ENCODE peak calls at places on chromosomes 2 and 18, in ten cellular contexts. N is left lung; O is heart left ventricle; P is stomach; I is thyroid gland; U is aorta; V is AG04450; H is WERI-Rb-1; L is CD8-positive, alpha-beta T cell; J is substantia nigra. Q is an unnamed sample.
A peak's percentile ranks its signal among the peaks of the same experiment; 100 is the strongest.

GRCh38 chr2:49351531-49351930 is 197.2 kb upstream of the FSHR start:
- DNase-seq in U (no peak), H (no peak), V (no peak), N (no peak), I (no peak), L (no peak), P (no peak), O (no peak), J (no peak), Q (no peak)

GRCh38 chr2:177332041-177332991 is 60.3 kb upstream of the AGPS start:
- DNase-seq in P (peak; percentile 37), V (peak; percentile 62), I (peak; percentile 59), O (peak; percentile 58), N (no peak), L (peak; percentile 21), U (peak; percentile 55), J (no peak), H (peak; percentile 61), Q (peak; percentile 85)

GRCh38 chr2:26008851-26009566 is 24.9 kb upstream of the RAB10 start:
- DNase-seq in O (peak; percentile 72), V (peak; percentile 30), I (peak; percentile 63), P (peak; percentile 73), N (no peak), J (no peak), H (no peak), U (peak; percentile 89), L (no peak), Q (no peak)

GRCh38 chr2:235595420-235596010 is 101.7 kb downstream of the AGAP1 start:
- DNase-seq in J (no peak), P (peak; percentile 71), N (no peak), O (peak; percentile 73), I (peak; percentile 71), U (peak; percentile 67), V (peak; percentile 51), H (peak; percentile 69), L (peak; percentile 30), Q (peak; percentile 86)

GRCh38 chr2:86513948-86514660 is 49.1 kb downstream of the CHMP3 start:
- DNase-seq in U (no peak), V (no peak), O (no peak), J (no peak), P (no peak), H (no peak), I (no peak), N (no peak), L (no peak), Q (no peak)

GRCh38 chr2:73561422-73561821 is 80.8 kb downstream of the NAT8 start:
- DNase-seq in V (no peak), J (no peak), H (no peak), U (no peak), O (no peak), L (no peak), I (no peak), N (no peak), P (no peak), Q (no peak)

GRCh38 chr2:90069290-90069894 is 1377.9 kb downstream of the RPIA start:
- DNase-seq in I (peak; percentile 27), J (no peak), P (peak; percentile 33), H (peak; percentile 45), O (no peak), V (no peak), U (peak; percentile 49), L (no peak), N (peak; percentile 82), Q (peak; percentile 58)

GRCh38 chr18:77058186-77058847 is 74.3 kb downstream of the MBP start:
- DNase-seq in I (no peak), U (peak; percentile 72), H (no peak), O (peak; percentile 83), V (no peak), J (no peak), N (peak; percentile 81), P (no peak), L (no peak), Q (no peak)

GRCh38 chr2:101816598-101816997 is 119.1 kb downstream of the MAP4K4 start:
- DNase-seq in O (no peak), H (no peak), V (no peak), J (no peak), I (no peak), U (no peak), P (no peak), N (no peak), L (no peak), Q (no peak)

GRCh38 chr2:79355569-79355968 is 157.3 kb upstream of the CTNNA2 start:
- DNase-seq in O (no peak), U (no peak), I (no peak), P (no peak), L (no peak), H (no peak), V (no peak), J (no peak), N (no peak), Q (no peak)

GRCh38 chr2:191818725-191819333 is 28.1 kb downstream of the CAVIN2 start:
- DNase-seq in J (no peak), I (no peak), U (no peak), O (no peak), V (no peak), N (no peak), L (no peak), P (no peak), H (no peak), Q (peak; percentile 40)

GRCh38 chr2:173193925-173194324 is 118.3 kb downstream of the MAP3K20 start:
- DNase-seq in L (no peak), J (no peak), I (no peak), N (no peak), P (no peak), V (no peak), O (no peak), U (no peak), H (no peak), Q (no peak)

GRCh38 chr2:173196080-173196479 is 120.4 kb downstream of the MAP3K20 start:
- DNase-seq in O (no peak), U (no peak), L (no peak), H (no peak), P (no peak), V (no peak), N (no peak), J (no peak), I (no peak), Q (no peak)

GRCh38 chr2:173196638-173197037 is 121.0 kb downstream of the MAP3K20 start:
- DNase-seq in L (no peak), N (no peak), H (no peak), O (no peak), J (no peak), I (no peak), P (no peak), U (no peak), V (no peak), Q (no peak)

GRCh38 chr2:173192071-173192470 is 116.4 kb downstream of the MAP3K20 start:
- DNase-seq in N (no peak), P (no peak), V (no peak), O (no peak), L (no peak), H (no peak), I (no peak), J (no peak), U (no peak), Q (no peak)

GRCh38 chr2:173195100-173195499 is 119.5 kb downstream of the MAP3K20 start:
- DNase-seq in O (no peak), H (peak; percentile 48), U (no peak), L (no peak), J (no peak), P (no peak), V (no peak), N (no peak), I (peak; percentile 68), Q (no peak)
- H3K27ac ChIP-seq in O (peak overlapping the region; percentile 13), H (peak overlapping the region; percentile 52), U (peak overlapping the region; percentile 43), L (no peak overlapping the region), J (no peak overlapping the region), P (no peak overlapping the region), V (no peak overlapping the region), N (no peak overlapping the region), I (peak overlapping the region; percentile 93), Q (no peak overlapping the region)

DNA sequence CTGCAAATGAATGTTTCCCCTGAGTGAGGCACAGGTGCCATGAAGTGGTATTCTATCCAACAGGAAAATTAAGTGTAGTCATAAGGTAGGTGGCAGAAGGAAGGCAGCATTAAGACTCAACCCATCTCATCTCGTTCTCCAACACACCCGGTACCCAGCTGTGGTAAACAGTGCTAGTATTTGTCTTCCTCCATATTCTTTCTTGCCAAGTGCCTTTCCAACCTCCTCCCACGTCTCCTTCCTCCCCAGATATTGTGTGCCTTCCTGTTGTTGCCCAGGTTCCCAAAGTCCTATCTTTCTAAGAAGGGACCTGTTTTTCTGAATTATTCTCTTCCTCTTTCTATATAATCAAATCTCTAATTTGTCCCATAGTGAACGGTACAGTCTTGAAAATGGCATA is 83.5 kb downstream of the CRIM1 start:
- DNase-seq in N (no peak), H (no peak), P (no peak), U (no peak), I (no peak), O (no peak), V (no peak), L (no peak), J (no peak), Q (no peak)
- H3K27ac ChIP-seq in N (no peak overlapping the region), H (no peak overlapping the region), P (no peak overlapping the region), U (peak overlapping the region; percentile 76), I (no peak overlapping the region), O (no peak overlapping the region), V (peak overlapping the region; percentile 89), L (no peak overlapping the region), J (no peak overlapping the region), Q (no peak overlapping the region)

DNA sequence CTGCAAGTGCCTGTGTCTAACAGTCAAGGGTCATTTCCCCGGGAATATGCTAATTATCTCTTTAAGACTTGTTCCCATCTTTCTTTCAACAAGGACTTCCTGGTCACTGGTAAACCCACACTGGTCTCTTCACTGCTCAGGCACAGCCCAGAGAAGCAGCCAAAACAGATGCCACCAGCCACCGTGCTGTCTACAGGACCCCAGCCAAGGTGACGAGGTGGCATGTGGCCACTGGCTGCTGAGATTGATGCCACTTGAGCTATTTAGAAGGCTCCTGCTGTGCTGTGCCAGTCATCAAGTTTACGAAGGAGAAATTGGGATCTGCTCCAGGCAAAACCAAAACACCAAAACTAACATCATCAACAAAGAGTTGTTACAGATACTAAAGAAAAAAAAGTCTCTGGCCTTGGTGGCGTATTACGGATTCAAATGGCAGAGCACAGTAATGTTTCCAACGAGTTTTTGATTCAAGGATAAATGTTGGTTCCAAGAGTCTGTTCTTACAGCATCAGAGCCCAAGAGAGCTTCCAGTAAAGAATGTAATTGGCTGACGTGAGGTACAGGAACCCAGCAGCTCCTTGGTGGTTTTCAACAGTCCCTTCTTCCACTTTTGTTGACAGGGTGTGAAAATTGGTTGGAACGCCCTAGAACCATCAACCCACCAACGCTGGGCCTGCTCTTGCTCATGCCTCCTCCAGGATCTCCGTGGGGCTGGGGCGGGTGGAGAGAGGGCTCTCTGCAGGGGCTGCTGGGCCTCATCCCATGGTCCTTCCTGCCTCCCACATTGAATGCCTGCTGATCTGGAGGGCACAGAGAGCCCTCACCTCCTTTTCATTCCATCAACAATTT is 63.7 kb upstream of the ZCCHC2 start:
- DNase-seq in V (no peak), O (peak; percentile 78), H (no peak), J (no peak), I (no peak), L (no peak), U (no peak), N (no peak), P (no peak), Q (no peak)
- H3K27ac ChIP-seq in V (no peak overlapping the region), O (no peak overlapping the region), H (no peak overlapping the region), J (no peak overlapping the region), I (no peak overlapping the region), L (no peak overlapping the region), U (no peak overlapping the region), N (no peak overlapping the region), P (no peak overlapping the region), Q (no peak overlapping the region)

DNA sequence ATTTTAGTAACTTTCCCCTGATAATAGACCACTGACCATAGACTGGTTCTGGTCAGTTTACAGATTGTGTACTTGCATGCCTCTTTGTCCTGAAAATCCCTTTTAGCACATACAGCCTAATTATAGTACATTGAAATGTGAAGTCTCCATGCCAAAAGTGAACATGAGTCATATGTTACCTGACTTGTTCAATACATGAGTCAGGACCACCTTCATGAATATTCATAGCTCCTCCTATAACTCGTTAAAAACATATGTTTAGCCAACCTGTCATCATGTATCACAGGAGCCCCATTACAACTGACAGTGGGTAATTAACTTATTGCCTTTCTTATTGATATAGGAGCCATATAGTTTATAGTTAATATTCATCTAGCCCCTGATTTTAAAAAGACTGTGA is 78.6 kb downstream of the SH3YL1 start:
- DNase-seq in V (no peak), H (no peak), L (no peak), I (no peak), O (no peak), N (no peak), U (no peak), J (no peak), P (no peak), Q (no peak)
- H3K27ac ChIP-seq in V (no peak overlapping the region), H (no peak overlapping the region), L (no peak overlapping the region), I (no peak overlapping the region), O (no peak overlapping the region), N (no peak overlapping the region), U (no peak overlapping the region), J (no peak overlapping the region), P (no peak overlapping the region), Q (no peak overlapping the region)